ENCODE peak calls at places on chromosomes 12 and 14, in eight cellular contexts. N, V, J, H, U, Q, W and D are unnamed samples.

GRCh38 chr12:14554281-14555008 is 13.2 kb downstream of the PLBD1 start:
- DNase-seq in N (no peak), V (no peak), J (peak; percentile 21), H (peak; percentile 89), U (no peak), Q (peak; percentile 87), W (peak; percentile 50), D (no peak)

GRCh38 chr12:24839268-24839791 is 109.6 kb downstream of the BCAT1 start:
- DNase-seq in N (peak; percentile 49), V (no peak), J (no peak), H (no peak), U (peak; percentile 78), Q (no peak), W (no peak), D (no peak)

GRCh38 chr12:64237382-64237781 is 15.3 kb upstream of the KICS2 start:
- DNase-seq in N (no peak), V (no peak), J (no peak), H (no peak), U (no peak), Q (no peak), W (no peak), D (no peak)

GRCh38 chr12:68007466-68007865 is 18.2 kb downstream of the IFNG-AS1 start:
- DNase-seq in N (no peak), V (no peak), J (peak; percentile 10), H (no peak), U (peak; percentile 58), Q (no peak), W (peak; percentile 60), D (no peak)

GRCh38 chr12:101407054-101407437 is 526 bp downstream of the ARL1 start:
- DNase-seq in N (peak; percentile 9), V (no peak), J (no peak), H (no peak), U (peak; percentile 54), Q (no peak), W (peak; percentile 41), D (no peak)

GRCh38 chr14:28243600-28243999 is 523.0 kb upstream of the FOXG1 start:
- DNase-seq in N (no peak), V (no peak), J (peak; percentile 1), H (no peak), U (peak; percentile 57), Q (no peak), W (peak; percentile 18), D (no peak)

GRCh38 chr12:91877022-91877421 is 268.6 kb downstream of the BTG1 start:
- DNase-seq in N (no peak), V (no peak), J (peak; percentile 61), H (no peak), U (peak; percentile 80), Q (no peak), W (no peak), D (no peak)

GRCh38 chr12:53696285-53696654 is 20.4 kb upstream of the ATP5MC2 start:
- DNase-seq in N (peak; percentile 87), V (peak; percentile 28), J (peak; percentile 89), H (no peak), U (peak; percentile 96), Q (peak; percentile 67), W (peak; percentile 93), D (peak; percentile 90)

GRCh38 chr14:63473194-63473788 is 69.9 kb downstream of the PPP2R5E start:
- DNase-seq in N (no peak), V (no peak), J (no peak), H (no peak), U (no peak), Q (no peak), W (no peak), D (no peak)

GRCh38 chr12:75738486-75738885 is 227.1 kb upstream of the KRR1 start:
- DNase-seq in N (peak; percentile 48), V (no peak), J (peak; percentile 34), H (no peak), U (peak; percentile 31), Q (no peak), W (no peak), D (no peak)

DNA sequence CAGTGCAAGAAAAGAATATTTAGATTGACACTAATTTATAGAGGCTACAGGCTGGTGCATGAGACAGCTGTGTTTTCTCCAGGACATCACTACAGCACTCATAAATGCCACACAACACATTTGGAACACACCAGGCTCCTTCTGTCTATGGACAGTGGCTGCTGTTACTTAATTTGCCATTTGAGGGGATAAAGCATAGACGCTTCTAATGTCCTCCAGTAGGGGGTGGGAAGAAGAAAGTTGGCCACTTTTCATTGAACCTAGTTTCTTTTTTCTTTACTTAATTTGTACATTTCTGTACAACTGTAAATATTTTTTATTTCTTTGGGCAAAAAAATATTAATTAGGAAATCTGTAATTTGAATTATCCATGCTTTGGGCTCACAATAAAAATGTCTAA is 12.4 kb upstream of the RTN1 start:
- DNase-seq in N (no peak), V (no peak), J (no peak), H (no peak), U (peak; percentile 33), Q (no peak), W (peak; percentile 19), D (no peak)
- TF ChIP-seq CTCF in N (no peak), V (peak; percentile 62), J (peak; percentile 37), H (no peak), U (peak; percentile 66), Q (no peak), W (no peak), D (peak; percentile 45)

GRCh38 chr14:66746316-66747006 is 238.5 kb downstream of the GPHN start:
- DNase-seq in N (peak; percentile 10), V (no peak), J (peak; percentile 77), H (no peak), U (peak; percentile 78), Q (no peak), W (peak; percentile 54), D (no peak)
- TF ChIP-seq CTCF in N (peak; percentile 36), V (peak; percentile 55), J (peak; percentile 74), H (peak; percentile 28), U (peak; percentile 70), Q (peak; percentile 67), W (peak; percentile 57), D (peak; percentile 61)

DNA sequence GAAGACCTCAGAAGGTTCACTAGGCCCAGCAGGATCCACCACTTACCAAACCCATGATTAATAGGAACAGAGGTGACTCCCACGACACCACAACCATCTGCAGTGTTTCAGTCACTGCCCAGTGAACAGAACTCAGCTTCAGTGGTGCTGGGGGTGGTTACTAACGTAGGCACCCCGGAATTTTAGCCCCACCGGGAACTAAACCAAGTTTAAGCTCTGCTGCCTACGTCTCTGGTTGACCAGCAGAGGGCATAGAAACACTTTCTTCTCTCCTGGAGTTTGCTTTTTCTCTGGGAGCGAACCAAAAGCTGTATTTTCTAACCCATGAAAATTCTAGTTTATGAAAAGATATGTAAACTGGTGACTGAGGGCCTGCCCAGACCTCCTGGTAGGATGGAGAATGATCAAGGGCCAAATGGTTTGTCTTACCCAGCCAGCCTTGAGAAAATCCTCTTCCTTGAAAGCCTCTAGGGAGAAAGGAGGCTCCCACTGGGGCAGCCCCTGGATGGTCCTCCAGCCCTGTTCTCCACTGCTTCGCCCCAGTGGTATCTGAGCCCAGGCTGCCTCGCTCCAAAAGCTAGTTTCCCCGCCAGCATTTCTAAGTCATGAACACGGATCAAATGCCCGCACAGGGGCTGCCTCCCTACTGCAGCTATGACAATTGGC is 379.8 kb downstream of the DPF3 start:
- DNase-seq in N (no peak), V (no peak), J (peak; percentile 69), H (no peak), U (peak; percentile 75), Q (peak; percentile 36), W (peak; percentile 54), D (peak; percentile 29)
- TF ChIP-seq CTCF in N (peak; percentile 63), V (peak; percentile 79), J (peak; percentile 76), H (peak; percentile 19), U (peak; percentile 91), Q (peak; percentile 67), W (peak; percentile 69), D (peak; percentile 63)

DNA sequence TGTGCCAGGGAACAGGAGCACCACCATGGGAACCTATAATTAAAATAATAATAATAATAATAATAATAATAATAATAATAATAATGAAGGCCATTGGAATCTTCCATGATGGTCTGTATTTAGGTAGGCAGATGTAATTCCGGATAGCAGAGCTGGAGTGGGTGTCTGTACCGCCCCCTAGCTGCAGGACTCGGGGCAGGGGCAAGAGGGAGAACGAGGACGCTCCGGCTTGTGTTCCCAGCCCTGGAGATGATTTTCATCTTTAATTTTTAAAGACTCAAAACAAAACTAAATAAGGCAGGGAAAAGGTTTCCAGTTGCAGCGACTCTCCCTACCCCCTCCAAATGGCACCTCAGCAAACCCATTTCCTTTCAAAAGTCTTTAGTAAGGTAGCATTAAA is 501.1 kb downstream of the VRK1 start:
- DNase-seq in N (no peak), V (no peak), J (no peak), H (no peak), U (no peak), Q (no peak), W (no peak), D (no peak)
- TF ChIP-seq CTCF in N (no peak), V (peak; percentile 36), J (no peak), H (no peak), U (no peak), Q (no peak), W (peak; percentile 16), D (no peak)

GRCh38 chr12:57388425-57388824 is 42.4 kb downstream of the R3HDM2 start:
- DNase-seq in N (no peak), V (no peak), J (no peak), H (no peak), U (no peak), Q (no peak), W (no peak), D (no peak)

GRCh38 chr12:57389033-57389432 is 41.8 kb downstream of the R3HDM2 start:
- DNase-seq in N (no peak), V (no peak), J (peak; percentile 69), H (no peak), U (peak; percentile 81), Q (no peak), W (peak; percentile 53), D (no peak)

GRCh38 chr12:57386187-57386720 is 44.6 kb downstream of the R3HDM2 start:
- DNase-seq in N (no peak), V (no peak), J (no peak), H (peak; percentile 64), U (no peak), Q (no peak), W (no peak), D (no peak)

GRCh38 chr12:57384512-57384911 is 46.3 kb downstream of the R3HDM2 start:
- DNase-seq in N (no peak), V (no peak), J (no peak), H (no peak), U (no peak), Q (no peak), W (no peak), D (no peak)

GRCh38 chr12:57385586-57385985 is 45.3 kb downstream of the R3HDM2 start:
- DNase-seq in N (peak; percentile 64), V (no peak), J (no peak), H (no peak), U (no peak), Q (no peak), W (no peak), D (no peak)
- TF ChIP-seq CTCF in N (no peak), V (no peak), J (no peak), H (no peak), U (no peak), Q (no peak), W (no peak), D (no peak)